ENCODE peak calls at places on chromosomes 2 and 18, in four cellular contexts. B is cardiac muscle cell, J is AG09319, V is endothelial cell. I is an unnamed sample.

GRCh38 chr2:160380613-160381012 is 113.0 kb downstream of the RBMS1 start:
- DNase-seq in B (no peak), J (no peak), V (no peak), I (no peak)

GRCh38 chr2:159124931-159125467 is 156.6 kb downstream of the TANC1 start:
- DNase-seq in B (no peak), J (no peak), V (no peak), I (no peak)

GRCh38 chr2:100757621-100758394 is 62.1 kb upstream of the NPAS2 start:
- DNase-seq in B (no peak), J (peak), V (no peak), I (no peak)

GRCh38 chr18:48777737-48778111 is 173.0 kb downstream of the SMAD7 start:
- DNase-seq in B (no peak), J (no peak), V (no peak), I (no peak)

GRCh38 chr2:111202266-111203040 is 81.7 kb downstream of the BCL2L11 start:
- DNase-seq in B (no peak), J (peak), V (no peak), I (no peak)

GRCh38 chr2:189363559-189363958 is 77.7 kb upstream of the WDR75 start:
- DNase-seq in B (no peak), J (no peak), V (no peak), I (no peak)

GRCh38 chr18:45666520-45666919 is 51.2 kb downstream of the SLC14A2 start:
- DNase-seq in B (no peak), J (no peak), V (no peak), I (no peak)

GRCh38 chr2:23926289-23926749 is 604 bp downstream of the ATAD2B start:
- DNase-seq in B (peak), J (no peak), V (peak), I (no peak)

GRCh38 chr2:53018830-53019425 is 748.7 kb upstream of the CHAC2 start:
- DNase-seq in B (peak), J (no peak), V (no peak), I (no peak)

GRCh38 chr2:50720695-50721314 is 311.1 kb downstream of the NRXN1 start:
- DNase-seq in B (peak), J (no peak), V (no peak), I (no peak)

GRCh38 chr2:30232027-30232800 is 880 bp downstream of the LBH start:
- DNase-seq in B (peak), J (no peak), V (peak), I (no peak)

DNA sequence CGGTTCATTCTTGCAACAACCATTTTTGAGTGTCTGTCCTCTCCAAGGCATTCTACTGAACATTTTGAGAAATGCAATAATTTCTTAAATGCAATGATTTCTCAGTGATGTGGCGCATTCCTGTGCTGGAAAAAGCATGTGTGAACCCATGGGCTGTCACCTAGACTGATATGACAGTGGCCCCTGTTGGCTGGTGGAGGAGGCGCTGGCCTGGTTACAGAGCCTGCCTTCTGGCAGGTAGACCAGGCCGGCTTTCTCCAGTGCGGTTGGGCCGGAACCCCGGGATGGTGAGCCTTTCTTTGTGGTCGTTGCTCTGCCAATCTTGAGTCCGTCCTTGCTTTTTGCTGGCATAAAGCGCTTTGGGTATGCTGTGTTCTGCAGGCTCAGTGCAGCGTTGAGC is 33.7 kb downstream of the TSHZ1 start:
- DNase-seq in B (peak), J (no peak), V (peak), I (no peak)
- TF ChIP-seq CTCF in B (no peak), J (no peak), V (no peak), I (peak)

DNA sequence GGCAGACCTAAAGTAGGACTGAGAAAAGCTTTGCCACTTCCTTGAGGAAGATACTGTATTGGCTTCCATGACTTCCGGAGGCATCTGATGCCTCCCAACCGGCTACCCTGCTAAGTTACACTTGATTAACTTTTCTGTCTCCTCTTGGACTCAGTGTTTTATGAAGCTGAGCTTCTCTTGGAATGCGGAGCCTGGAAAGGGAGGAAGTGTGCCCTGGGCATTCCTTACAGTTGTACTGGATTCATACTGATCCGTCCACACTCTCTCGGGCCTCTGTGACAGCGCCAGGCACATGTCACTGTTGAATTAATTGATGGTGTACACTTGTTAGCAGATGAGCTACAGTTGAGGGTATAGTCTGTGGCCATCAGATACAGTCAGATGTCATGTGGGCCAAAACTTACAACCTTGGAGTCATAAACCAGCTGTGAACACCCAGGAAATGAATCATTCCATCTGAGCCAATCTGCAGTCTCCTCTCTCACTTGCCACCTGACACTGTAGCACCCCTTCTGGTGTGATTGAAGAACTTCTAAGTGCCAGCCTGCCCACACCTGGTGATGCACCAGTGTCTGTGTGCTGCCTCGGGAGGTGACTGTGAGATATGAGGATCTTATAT is 122.5 kb downstream of the FHOD3 start:
- DNase-seq in B (no peak), J (no peak), V (no peak), I (no peak)
- TF ChIP-seq CTCF in B (no peak), J (no peak), V (no peak), I (no peak)

DNA sequence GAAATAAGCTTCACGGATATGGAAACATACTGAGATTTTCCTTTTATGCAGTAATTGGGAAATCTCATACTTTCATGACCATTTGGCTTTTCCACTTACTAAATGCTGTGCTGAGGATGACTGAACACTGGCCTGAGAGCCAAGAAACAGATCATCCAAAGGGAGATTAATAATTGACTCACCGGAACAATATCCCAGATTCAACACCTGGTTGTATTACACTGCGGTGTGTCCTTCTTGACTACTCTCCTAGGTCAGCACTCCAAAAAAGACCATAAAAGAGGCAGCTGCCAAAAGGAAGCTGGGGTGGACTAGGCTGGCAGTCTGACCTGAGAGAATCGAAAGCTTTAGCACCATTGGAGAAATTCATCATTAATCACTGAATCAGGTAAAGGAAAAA is 469.1 kb downstream of the CBLN2 start:
- DNase-seq in B (no peak), J (no peak), V (no peak), I (no peak)
- TF ChIP-seq CTCF in B (no peak), J (no peak), V (no peak), I (no peak)

GRCh38 chr18:38427234-38427633 is 861.6 kb upstream of the CELF4 start:
- DNase-seq in B (peak), J (no peak), V (no peak), I (no peak)
- TF ChIP-seq CTCF in B (no peak), J (no peak), V (no peak), I (no peak)

DNA sequence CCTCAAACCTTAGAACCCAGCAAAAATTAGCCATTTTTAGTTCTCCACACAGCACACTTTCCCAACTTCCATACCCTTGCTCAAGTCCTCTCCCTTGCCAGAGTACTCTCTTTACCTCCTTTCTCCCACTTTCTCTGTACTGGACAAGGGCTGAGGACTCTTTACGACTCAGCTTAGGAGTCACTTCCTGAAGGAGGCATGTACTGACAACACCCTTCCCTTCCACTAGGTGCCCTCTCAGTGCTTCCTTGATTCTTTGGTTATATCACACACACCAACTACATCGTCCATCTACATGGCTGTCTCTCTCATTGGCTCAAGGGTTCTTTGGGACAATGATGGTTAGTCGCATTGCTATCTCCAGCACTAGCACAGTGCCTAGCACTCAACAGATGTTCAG is 5.2 kb upstream of the C18orf63 start:
- DNase-seq in B (no peak), J (no peak), V (no peak), I (no peak)
- TF ChIP-seq CTCF in B (peak), J (peak), V (no peak), I (peak)

I was measured in CD14-positive monocyte.